ENCODE peak calls at places on chromosomes 11 and 22, in five cellular contexts. N is activated CD4-positive, alpha-beta T cell treated with anti-CD3 and anti-CD28 coated beads, Interleukin-2, amount 10 ng/mL, durations not matched to agents 7 days and 5 days; D is left colon; M is CD4-positive, alpha-beta T cell; Y is LoVo. A is an unnamed sample.

GRCh38 chr22:27283714-27284113 is 517.8 kb downstream of the MN1 start:
- DNase-seq in Y (no peak), M (no peak), N (no peak), D (no peak), A (no peak)

GRCh38 chr22:27125539-27125938 is 468.2 kb downstream of the MIAT start:
- DNase-seq in D (no peak), N (no peak), Y (no peak), M (no peak), A (no peak)

GRCh38 chr11:31160504-31161422 is 208.8 kb downstream of the DCDC1 start:
- DNase-seq in D (no peak), M (no peak), N (no peak), Y (peak), A (no peak)

GRCh38 chr22:26681395-26681821 is 24.0 kb downstream of the MIAT start:
- DNase-seq in N (no peak), M (no peak), D (no peak), Y (no peak), A (no peak)

GRCh38 chr11:67352546-67353316 is 615 bp downstream of the POLD4 start:
- DNase-seq in D (peak), N (peak), Y (no peak), M (no peak), A (no peak)

GRCh38 chr11:130580372-130580771 is 131.9 kb downstream of the ADAMTS15 start:
- DNase-seq in M (no peak), N (no peak), Y (peak), D (no peak), A (no peak)

GRCh38 chr22:40323681-40324083 is 22.6 kb upstream of the ADSL start:
- DNase-seq in M (peak), D (no peak), N (peak), Y (no peak), A (peak)

GRCh38 chr11:113417428-113417827 is 29.8 kb downstream of the ANKK1 start:
- DNase-seq in D (no peak), N (no peak), Y (no peak), M (no peak), A (no peak)

GRCh38 chr11:105878510-105878909 is 143.5 kb downstream of the MSANTD4 start:
- DNase-seq in D (peak), Y (no peak), M (no peak), N (no peak), A (no peak)

GRCh38 chr11:90468923-90469322 is 246.1 kb upstream of the CHORDC1 start:
- DNase-seq in D (no peak), Y (no peak), M (no peak), N (no peak), A (no peak)

GRCh38 chr11:38594881-38595280 is 1996.8 kb upstream of the RAG2 start:
- DNase-seq in Y (no peak), N (no peak), D (no peak), M (no peak), A (no peak)

GRCh38 chr11:32094931-32095330 is 4.1 kb downstream of the RCN1 start:
- DNase-seq in N (no peak), D (no peak), Y (no peak), M (no peak), A (no peak)

GRCh38 chr11:38839076-38839475 is 2241.0 kb upstream of the RAG2 start:
- DNase-seq in D (no peak), M (no peak), Y (no peak), N (no peak), A (no peak)

GRCh38 chr11:88152381-88152780 is 22.9 kb downstream of the RAB38 start:
- DNase-seq in N (no peak), D (no peak), Y (no peak), M (no peak), A (no peak)

GRCh38 chr11:64084962-64085710 is 49.4 kb downstream of the FLRT1 start:
- DNase-seq in Y (no peak), D (peak), N (no peak), M (no peak), A (peak)

GRCh38 chr11:30381879-30382278 is 59.0 kb downstream of the ARL14EP start:
- DNase-seq in M (no peak), Y (no peak), N (no peak), D (no peak), A (no peak)

GRCh38 chr22:26567610-26568009 is 22.3 kb downstream of the TPST2 start:
- DNase-seq in M (no peak), Y (no peak), D (no peak), N (no peak), A (no peak)

GRCh38 chr11:25899761-25900160 is 432.2 kb upstream of the ANO3 start:
- DNase-seq in D (no peak), Y (no peak), M (no peak), N (no peak), A (no peak)

GRCh38 chr22:49365910-49366309 is 461.8 kb downstream of the BRD1 start:
- DNase-seq in N (no peak), D (no peak), Y (no peak), M (no peak), A (peak)

GRCh38 chr11:45045692-45046471 is 95.2 kb upstream of the TP53I11 start:
- DNase-seq in D (no peak), M (no peak), N (no peak), Y (peak), A (peak)

GRCh38 chr22:17199131-17199731 is 20.0 kb downstream of the ADA2 start:
- DNase-seq in D (peak), M (no peak), N (no peak), Y (no peak), A (peak)

GRCh38 chr22:44819966-44820631 is 67.7 kb downstream of the ARHGAP8 start:
- DNase-seq in M (no peak), D (no peak), N (no peak), Y (no peak), A (no peak)

GRCh38 chr11:133995066-133995465 is 38.3 kb upstream of the IGSF9B start:
- DNase-seq in D (no peak), M (no peak), Y (no peak), N (no peak), A (no peak)

GRCh38 chr11:126874831-126875230 is 125.7 kb downstream of the KIRREL3 start:
- DNase-seq in M (no peak), N (no peak), D (no peak), Y (no peak), A (no peak)

A was measured in mucosa of gallbladder.